ENCODE peak calls at places on chromosomes 1 and 21, in seven cellular contexts. Q, J, Y, O, Z, F and H are unnamed samples.

GRCh38 chr1:3166206-3166918 is 97.4 kb downstream of the PRDM16 start:
- DNase-seq in Q (no peak), J (no peak), Y (no peak), O (no peak), Z (no peak), F (no peak), H (no peak)

GRCh38 chr1:203402609-203403337 is 51.9 kb upstream of the FMOD start:
- DNase-seq in Q (peak), J (no peak), Y (no peak), O (no peak), Z (no peak), F (peak), H (no peak)

GRCh38 chr1:93730621-93731020 is 49.0 kb upstream of the BCAR3 start:
- DNase-seq in Q (no peak), J (no peak), Y (peak), O (no peak), Z (no peak), F (no peak), H (no peak)

GRCh38 chr1:147099192-147099591 is 73.1 kb downstream of the PRKAB2 start:
- DNase-seq in Q (no peak), J (no peak), Y (no peak), O (no peak), Z (no peak), F (no peak), H (no peak)

GRCh38 chr1:74468982-74469603 is 43.3 kb downstream of the LRRC53 start:
- DNase-seq in Q (peak), J (no peak), Y (no peak), O (peak), Z (no peak), F (peak), H (no peak)

GRCh38 chr1:163834778-163835177 is 513.0 kb downstream of the NUF2 start:
- DNase-seq in Q (no peak), J (no peak), Y (no peak), O (no peak), Z (no peak), F (no peak), H (no peak)

GRCh38 chr1:232282541-232282940 is 347.4 kb downstream of the SIPA1L2 start:
- DNase-seq in Q (no peak), J (no peak), Y (no peak), O (no peak), Z (no peak), F (no peak), H (no peak)

GRCh38 chr1:228043281-228043845 is 36.6 kb downstream of the WNT3A start:
- DNase-seq in Q (no peak), J (no peak), Y (no peak), O (no peak), Z (no peak), F (no peak), H (no peak)

GRCh38 chr1:104630567-104630966 is 880.9 kb downstream of the AMY1C start:
- DNase-seq in Q (peak), J (no peak), Y (no peak), O (no peak), Z (no peak), F (no peak), H (no peak)

GRCh38 chr1:114024049-114024448 is 44.8 kb downstream of the OLFML3 start:
- DNase-seq in Q (no peak), J (no peak), Y (no peak), O (no peak), Z (no peak), F (no peak), H (no peak)

GRCh38 chr1:213686983-213687382 is 300.8 kb upstream of the PROX1 start:
- DNase-seq in Q (no peak), J (no peak), Y (no peak), O (no peak), Z (no peak), F (peak), H (no peak)

GRCh38 chr1:156691665-156692408 is 13.5 kb downstream of the CRABP2 start:
- DNase-seq in Q (no peak), J (no peak), Y (no peak), O (no peak), Z (no peak), F (no peak), H (no peak)

GRCh38 chr1:244163861-244164562 is 112.9 kb downstream of the ZBTB18 start:
- DNase-seq in Q (no peak), J (no peak), Y (no peak), O (no peak), Z (no peak), F (peak), H (no peak)

GRCh38 chr1:216542263-216542662 is 119.0 kb upstream of the USH2A start:
- DNase-seq in Q (no peak), J (no peak), Y (no peak), O (no peak), Z (no peak), F (no peak), H (no peak)

GRCh38 chr1:68116643-68117235 is 66.3 kb upstream of the DIRAS3 start:
- DNase-seq in Q (no peak), J (peak), Y (no peak), O (peak), Z (peak), F (peak), H (peak)

GRCh38 chr1:24773618-24774017 is 28.4 kb downstream of the CLIC4 start:
- DNase-seq in Q (no peak), J (no peak), Y (no peak), O (no peak), Z (no peak), F (no peak), H (no peak)

GRCh38 chr1:228283476-228284147 is 75.8 kb downstream of the OBSCN start:
- DNase-seq in Q (no peak), J (no peak), Y (peak), O (no peak), Z (peak), F (no peak), H (no peak)

GRCh38 chr1:30257322-30257721 is 466.1 kb downstream of the MATN1 start:
- DNase-seq in Q (no peak), J (no peak), Y (peak), O (no peak), Z (no peak), F (no peak), H (no peak)

GRCh38 chr1:43729816-43730463 is 22.6 kb downstream of the ST3GAL3 start:
- DNase-seq in Q (no peak), J (no peak), Y (no peak), O (no peak), Z (no peak), F (peak), H (no peak)

GRCh38 chr1:234881893-234882771 is 246.5 kb downstream of the TOMM20 start:
- DNase-seq in Q (no peak), J (peak), Y (peak), O (no peak), Z (peak), F (no peak), H (no peak)

GRCh38 chr1:199665371-199665770 is 362.1 kb upstream of the NR5A2 start:
- DNase-seq in Q (no peak), J (no peak), Y (no peak), O (peak), Z (no peak), F (no peak), H (no peak)

GRCh38 chr1:109218516-109218915 is 4.8 kb downstream of the SARS1 start:
- DNase-seq in Q (no peak), J (no peak), Y (no peak), O (no peak), Z (no peak), F (no peak), H (no peak)

GRCh38 chr1:55955237-55955636 is 624.1 kb downstream of the PLPP3 start:
- DNase-seq in Q (no peak), J (no peak), Y (no peak), O (no peak), Z (no peak), F (no peak), H (no peak)

GRCh38 chr1:210416049-210416448 is 87.3 kb downstream of the HHAT start:
- DNase-seq in Q (no peak), J (no peak), Y (no peak), O (no peak), Z (no peak), F (peak), H (no peak)

GRCh38 chr1:1125945-1126344 is 10.1 kb upstream of the C1orf159 start:
- DNase-seq in Q (no peak), J (no peak), Y (no peak), O (no peak), Z (no peak), F (no peak), H (no peak)

GRCh38 chr1:66676616-66677298 is 75.5 kb upstream of the DYNLT5 start:
- DNase-seq in Q (no peak), J (no peak), Y (no peak), O (no peak), Z (no peak), F (no peak), H (no peak)

GRCh38 chr1:165629848-165630628 is 996 bp upstream of the MGST3 start:
- DNase-seq in Q (no peak), J (no peak), Y (no peak), O (peak), Z (no peak), F (no peak), H (no peak)

GRCh38 chr21:41678016-41678935 is 88.6 kb downstream of the RIPK4 start:
- DNase-seq in Q (no peak), J (no peak), Y (peak), O (peak), Z (no peak), F (no peak), H (no peak)

GRCh38 chr1:43492816-43493215 is 37.9 kb upstream of the PTPRF start:
- DNase-seq in Q (no peak), J (no peak), Y (no peak), O (no peak), Z (no peak), F (no peak), H (no peak)

GRCh38 chr21:42431196-42431595 is 27.5 kb downstream of the UBASH3A start:
- DNase-seq in Q (no peak), J (no peak), Y (no peak), O (no peak), Z (no peak), F (no peak), H (no peak)

GRCh38 chr1:232586679-232587078 is 43.3 kb downstream of the SIPA1L2 start:
- DNase-seq in Q (no peak), J (no peak), Y (no peak), O (peak), Z (no peak), F (no peak), H (no peak)

GRCh38 chr1:163090321-163090945 is 21.3 kb downstream of the RGS4 start:
- DNase-seq in Q (no peak), J (no peak), Y (no peak), O (no peak), Z (no peak), F (no peak), H (no peak)

GRCh38 chr1:39573736-39574624 is 2.6 kb downstream of the PABPC4 start:
- DNase-seq in Q (no peak), J (no peak), Y (no peak), O (no peak), Z (no peak), F (no peak), H (no peak)

GRCh38 chr1:1387098-1388077 is 11.7 kb downstream of the CCNL2 start:
- DNase-seq in Q (no peak), J (no peak), Y (no peak), O (no peak), Z (no peak), F (no peak), H (no peak)

GRCh38 chr1:233233508-233234040 is 62.0 kb downstream of the PCNX2 start:
- DNase-seq in Q (no peak), J (no peak), Y (no peak), O (no peak), Z (no peak), F (no peak), H (no peak)